ENCODE peak calls at places on chromosomes 11 and 22, in four cellular contexts. M is HL-60, I is GM12878, Q is K562. Y is an unnamed sample.

GRCh38 chr11:19460718-19461405 is 220.1 kb upstream of the E2F8 start:
- DNase-seq in Q (no peak), I (no peak), M (no peak), Y (no peak)

GRCh38 chr22:50340157-50340879 is 2.8 kb upstream of the PPP6R2 start:
- DNase-seq in I (no peak), Q (no peak), M (peak), Y (no peak)

GRCh38 chr11:110472858-110473257 is 43.1 kb downstream of the FDX1 start:
- DNase-seq in I (no peak), Q (no peak), M (no peak), Y (no peak)

GRCh38 chr11:61163714-61164609 is 2.7 kb upstream of the VPS37C start:
- DNase-seq in Q (no peak), I (no peak), M (peak), Y (no peak)

GRCh38 chr11:134398079-134398444 is 14.0 kb downstream of the B3GAT1 start:
- DNase-seq in M (no peak), I (no peak), Q (no peak), Y (no peak)

GRCh38 chr22:17120281-17120680 is 879 bp downstream of the TMEM121B start:
- DNase-seq in M (no peak), I (no peak), Q (peak), Y (peak)

GRCh38 chr22:25645266-25645665 is 80.8 kb downstream of the GRK3 start:
- DNase-seq in M (no peak), I (no peak), Q (no peak), Y (no peak)

GRCh38 chr11:8768625-8769333 is 86.2 kb downstream of the RPL27A start:
- DNase-seq in M (no peak), I (no peak), Q (peak), Y (no peak)

GRCh38 chr11:130849215-130849568 is 67.1 kb downstream of the SNX19 start:
- DNase-seq in I (no peak), Q (no peak), M (no peak), Y (no peak)

GRCh38 chr22:49188591-49188990 is 639.1 kb downstream of the BRD1 start:
- DNase-seq in M (no peak), I (no peak), Q (no peak), Y (no peak)

GRCh38 chr11:99199336-99199735 is 178.6 kb downstream of the CNTN5 start:
- DNase-seq in I (no peak), M (no peak), Q (no peak), Y (no peak)

GRCh38 chr11:12280199-12280837 is 97.1 kb upstream of the PARVA start:
- DNase-seq in M (no peak), I (no peak), Q (no peak), Y (no peak)

GRCh38 chr11:27719575-27719925 is 19.3 kb upstream of the BDNF start:
- DNase-seq in I (no peak), M (no peak), Q (no peak), Y (no peak)

GRCh38 chr22:49963647-49964026 is 3.1 kb downstream of the PIM3 start:
- DNase-seq in Q (no peak), M (no peak), I (no peak), Y (no peak)

GRCh38 chr22:24146791-24147353 is 34.4 kb upstream of the SUSD2 start:
- DNase-seq in I (no peak), Q (no peak), M (no peak), Y (no peak)

GRCh38 chr22:42947211-42947990 is 67.5 kb downstream of the PACSIN2 start:
- DNase-seq in Q (no peak), M (no peak), I (no peak), Y (no peak)

GRCh38 chr11:116895053-116895757 is 57.8 kb upstream of the APOA1 start:
- DNase-seq in Q (peak), M (peak), I (no peak), Y (no peak)

GRCh38 chr11:113118104-113118503 is 156.9 kb downstream of the NCAM1 start:
- DNase-seq in I (no peak), Q (no peak), M (no peak), Y (no peak)

GRCh38 chr22:49738006-49738405 is 89.7 kb downstream of the BRD1 start:
- DNase-seq in M (no peak), I (no peak), Q (no peak), Y (no peak)

GRCh38 chr11:61027141-61027840 is 55.8 kb downstream of the CD6 start:
- DNase-seq in M (no peak), Q (no peak), I (no peak), Y (no peak)

GRCh38 chr22:49997932-49998717 is 14.4 kb downstream of the IL17REL start:
- DNase-seq in I (no peak), M (no peak), Q (no peak), Y (no peak)

GRCh38 chr11:35856756-35857155 is 87.1 kb upstream of the LDLRAD3 start:
- DNase-seq in I (no peak), M (no peak), Q (no peak), Y (no peak)

GRCh38 chr11:126495806-126496205 is 140.3 kb downstream of the ST3GAL4 start:
- DNase-seq in I (no peak), M (no peak), Q (no peak), Y (no peak)

GRCh38 chr11:47071871-47072270 is 104.8 kb downstream of the ARFGAP2 start:
- DNase-seq in Q (no peak), I (no peak), M (no peak), Y (no peak)

GRCh38 chr22:20080445-20080775 is 369 bp downstream of the DGCR8 start:
- DNase-seq in Q (peak), I (no peak), M (peak), Y (peak)

GRCh38 chr11:844693-845644 is 2.3 kb downstream of the TSPAN4 start:
- DNase-seq in M (no peak), I (no peak), Q (peak), Y (no peak)

GRCh38 chr11:91805293-91805692 is 419.3 kb upstream of the FAT3 start:
- DNase-seq in Q (no peak), M (no peak), I (no peak), Y (no peak)

GRCh38 chr11:17554487-17554886 is 7.4 kb downstream of the OTOG start:
- DNase-seq in Q (peak), M (no peak), I (no peak), Y (no peak)

GRCh38 chr11:103602846-103603245 is 433.6 kb upstream of the DDI1 start:
- DNase-seq in I (no peak), M (no peak), Q (no peak), Y (no peak)
- TF ChIP-seq SPI1 in I (no peak), M (no peak), Q (no peak), Y (no peak)

GRCh38 chr11:66112640-66113098 is 42.6 kb downstream of the PACS1 start:
- DNase-seq in Q (no peak), I (no peak), M (no peak), Y (no peak)
- TF ChIP-seq SPI1 in Q (no peak), I (peak), M (no peak), Y (peak)

GRCh38 chr11:66745356-66746235 is 16.6 kb upstream of the SPTBN2 start:
- DNase-seq in Q (peak), I (no peak), M (no peak), Y (peak)
- TF ChIP-seq SPI1 in Q (no peak), I (no peak), M (no peak), Y (no peak)

DNA sequence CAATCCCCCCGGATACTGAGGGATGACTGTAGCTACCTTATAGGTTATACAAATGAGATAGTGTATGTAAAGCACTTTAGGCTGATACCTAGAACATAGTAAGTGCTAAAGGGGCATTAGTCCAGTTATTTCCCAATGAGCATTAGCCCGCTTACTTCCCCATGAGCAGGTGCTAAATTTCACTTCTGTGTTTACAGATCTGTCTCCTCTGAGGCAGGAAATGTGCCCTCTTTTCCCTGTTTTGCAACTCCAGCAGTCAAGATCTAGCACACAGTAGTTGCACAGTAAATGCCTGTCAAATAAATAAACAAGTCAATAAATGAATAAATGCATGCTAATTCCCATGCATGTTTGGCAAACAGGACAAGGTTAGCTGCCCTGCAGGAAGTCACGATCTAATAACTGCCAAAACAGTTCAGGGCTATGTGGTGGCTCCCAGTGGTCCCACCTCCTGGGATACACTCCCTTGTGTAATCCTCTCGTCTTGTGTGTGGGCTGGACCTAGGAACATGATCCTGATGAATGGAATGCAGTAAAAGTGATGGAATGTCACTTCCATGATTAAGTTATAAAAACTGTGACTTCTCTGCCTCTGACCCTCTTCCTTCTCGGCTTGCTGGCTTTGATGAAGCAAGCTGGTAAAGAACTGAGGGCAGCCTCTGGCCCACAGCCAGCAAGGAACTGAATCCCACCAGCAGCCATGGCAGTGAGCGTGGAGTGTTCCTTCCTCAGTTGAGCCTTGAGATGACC is 459.0 kb downstream of the SOX6 start:
- DNase-seq in M (peak), I (no peak), Q (no peak), Y (no peak)
- TF ChIP-seq SPI1 in M (no peak), I (no peak), Q (no peak), Y (no peak)

GRCh38 chr11:23509821-23510220 is 649.5 kb upstream of the CCDC179 start:
- DNase-seq in M (no peak), I (no peak), Q (no peak), Y (no peak)

GRCh38 chr11:23509023-23509422 is 648.7 kb upstream of the CCDC179 start:
- DNase-seq in Q (no peak), I (no peak), M (no peak), Y (no peak)
- TF ChIP-seq SPI1 in Q (no peak), I (no peak), M (no peak), Y (no peak)

GRCh38 chr11:92882828-92883611 is 86.4 kb upstream of the MTNR1B start:
- DNase-seq in Q (no peak), I (no peak), M (no peak), Y (no peak)

GRCh38 chr11:92881940-92882339 is 87.5 kb upstream of the MTNR1B start:
- DNase-seq in Q (no peak), I (no peak), M (no peak), Y (no peak)

GRCh38 chr11:92879086-92879485 is 90.4 kb upstream of the MTNR1B start:
- DNase-seq in Q (no peak), I (no peak), M (no peak), Y (no peak)

GRCh38 chr11:92875473-92875872 is 94.0 kb upstream of the MTNR1B start:
- DNase-seq in I (no peak), Q (no peak), M (no peak), Y (no peak)

GRCh38 chr11:92880391-92880790 is 89.1 kb upstream of the MTNR1B start:
- DNase-seq in Q (no peak), M (no peak), I (no peak), Y (no peak)
- TF ChIP-seq SPI1 in Q (no peak), M (no peak), I (no peak), Y (no peak)

Y was measured in GM12891.